ENCODE peak calls at places on chromosome 18, in eight cellular contexts. W, M, Y, Z, S, T, U and O are unnamed samples.

GRCh38 chr18:58545338-58546096 is 83.4 kb downstream of the ALPK2 start:
- DNase-seq in W (no peak), M (no peak), Y (no peak), Z (no peak), S (no peak), T (no peak), U (no peak), O (no peak)

GRCh38 chr18:34780856-34781255 is 70.8 kb downstream of the DTNA start:
- DNase-seq in W (no peak), M (no peak), Y (no peak), Z (no peak), S (no peak), T (no peak), U (no peak), O (no peak)

GRCh38 chr18:76444436-76445105 is 50.5 kb downstream of the ZNF516 start:
- DNase-seq in W (no peak), M (no peak), Y (no peak), Z (no peak), S (no peak), T (no peak), U (no peak), O (no peak)

GRCh38 chr18:70501358-70501757 is 212.5 kb downstream of the SOCS6 start:
- DNase-seq in W (no peak), M (no peak), Y (no peak), Z (no peak), S (no peak), T (no peak), U (no peak), O (no peak)

GRCh38 chr18:26312196-26312595 is 86.0 kb downstream of the TAF4B start:
- DNase-seq in W (no peak), M (no peak), Y (no peak), Z (no peak), S (no peak), T (no peak), U (no peak), O (no peak)

GRCh38 chr18:22683196-22683676 is 249.9 kb upstream of the RBBP8 start:
- DNase-seq in W (peak), M (peak), Y (peak), Z (no peak), S (peak), T (peak), U (peak), O (peak)

GRCh38 chr18:24373331-24373730 is 24.3 kb downstream of the OSBPL1A start:
- DNase-seq in W (no peak), M (peak), Y (no peak), Z (no peak), S (no peak), T (no peak), U (no peak), O (no peak)

GRCh38 chr18:8667846-8668245 is 37.5 kb upstream of the MTCL1 start:
- DNase-seq in W (no peak), M (peak), Y (peak), Z (no peak), S (no peak), T (no peak), U (no peak), O (no peak)

GRCh38 chr18:69897397-69898108 is 50.1 kb downstream of the CD226 start:
- DNase-seq in W (no peak), M (no peak), Y (no peak), Z (no peak), S (no peak), T (no peak), U (no peak), O (no peak)

GRCh38 chr18:54358495-54358793 is 738 bp downstream of the C18orf54 start:
- DNase-seq in W (no peak), M (peak), Y (peak), Z (no peak), S (no peak), T (no peak), U (no peak), O (no peak)

GRCh38 chr18:58180738-58181353 is 136.8 kb downstream of the NEDD4L start:
- DNase-seq in W (peak), M (peak), Y (peak), Z (no peak), S (peak), T (no peak), U (peak), O (no peak)

GRCh38 chr18:25144835-25145234 is 207.1 kb downstream of the ZNF521 start:
- DNase-seq in W (peak), M (peak), Y (peak), Z (no peak), S (no peak), T (no peak), U (no peak), O (no peak)

GRCh38 chr18:74804677-74805076 is 207.0 kb downstream of the ZNF407 start:
- DNase-seq in W (no peak), M (no peak), Y (no peak), Z (no peak), S (no peak), T (no peak), U (no peak), O (no peak)

GRCh38 chr18:31065036-31065773 is 22.7 kb upstream of the DSC3 start:
- DNase-seq in W (no peak), M (no peak), Y (no peak), Z (no peak), S (no peak), T (no peak), U (no peak), O (no peak)

GRCh38 chr18:26403451-26403850 is 144.9 kb downstream of the KCTD1 start:
- DNase-seq in W (no peak), M (no peak), Y (no peak), Z (no peak), S (no peak), T (no peak), U (no peak), O (no peak)

GRCh38 chr18:24514439-24514838 is 54.0 kb downstream of the HRH4 start:
- DNase-seq in W (peak), M (peak), Y (peak), Z (no peak), S (no peak), T (no peak), U (no peak), O (no peak)

GRCh38 chr18:22439447-22439846 is 21.7 kb upstream of the CTAGE1 start:
- DNase-seq in W (no peak), M (peak), Y (no peak), Z (no peak), S (no peak), T (no peak), U (no peak), O (no peak)

GRCh38 chr18:34977787-34978532 is 63.3 kb upstream of the MAPRE2 start:
- DNase-seq in W (no peak), M (peak), Y (peak), Z (no peak), S (no peak), T (peak), U (peak), O (peak)

GRCh38 chr18:63970803-63971191 is 916 bp downstream of the SERPINB8 start:
- DNase-seq in W (no peak), M (peak), Y (no peak), Z (no peak), S (peak), T (peak), U (peak), O (peak)

GRCh38 chr18:25299899-25300298 is 52.1 kb downstream of the ZNF521 start:
- DNase-seq in W (no peak), M (no peak), Y (no peak), Z (no peak), S (no peak), T (no peak), U (no peak), O (no peak)

GRCh38 chr18:56067216-56067611 is 479.2 kb upstream of the TCF4 start:
- DNase-seq in W (no peak), M (peak), Y (no peak), Z (no peak), S (no peak), T (no peak), U (no peak), O (no peak)

GRCh38 chr18:8620845-8621244 is 11.6 kb downstream of the RAB12 start:
- DNase-seq in W (no peak), M (no peak), Y (no peak), Z (no peak), S (no peak), T (no peak), U (no peak), O (no peak)

GRCh38 chr18:69400253-69400975 is at the start of gene DOK6:
- DNase-seq in W (peak), M (peak), Y (peak), Z (no peak), S (no peak), T (peak), U (peak), O (peak)

GRCh38 chr18:3966985-3967856 is 487.9 kb downstream of the DLGAP1 start:
- DNase-seq in W (no peak), M (peak), Y (no peak), Z (no peak), S (no peak), T (no peak), U (peak), O (peak)

GRCh38 chr18:36389027-36389426 is 91.5 kb downstream of the FHOD3 start:
- DNase-seq in W (no peak), M (no peak), Y (no peak), Z (no peak), S (no peak), T (no peak), U (no peak), O (no peak)

GRCh38 chr18:63264871-63265270 is 54.7 kb downstream of the BCL2 start:
- DNase-seq in W (no peak), M (no peak), Y (no peak), Z (peak), S (no peak), T (no peak), U (peak), O (no peak)

GRCh38 chr18:22563098-22563707 is 145.5 kb upstream of the CTAGE1 start:
- DNase-seq in W (peak), M (peak), Y (peak), Z (no peak), S (peak), T (no peak), U (peak), O (peak)

GRCh38 chr18:33560686-33561370 is 17.2 kb upstream of the ASXL3 start:
- DNase-seq in W (peak), M (peak), Y (no peak), Z (no peak), S (no peak), T (no peak), U (no peak), O (no peak)

GRCh38 chr18:57164401-57164800 is 17.5 kb downstream of the BOD1L2 start:
- DNase-seq in W (no peak), M (no peak), Y (no peak), Z (no peak), S (no peak), T (no peak), U (no peak), O (no peak)

GRCh38 chr18:34773961-34774754 is 64.1 kb downstream of the DTNA start:
- DNase-seq in W (no peak), M (peak), Y (peak), Z (no peak), S (no peak), T (peak), U (peak), O (peak)

GRCh38 chr18:5998907-5999306 is 103.6 kb upstream of the TMEM200C start:
- DNase-seq in W (no peak), M (no peak), Y (no peak), Z (no peak), S (no peak), T (no peak), U (no peak), O (no peak)
- TF ChIP-seq POLR2A in W (no peak), M (no peak), Y (no peak), Z (no peak), S (no peak), T (no peak), U (no peak), O (no peak)

DNA sequence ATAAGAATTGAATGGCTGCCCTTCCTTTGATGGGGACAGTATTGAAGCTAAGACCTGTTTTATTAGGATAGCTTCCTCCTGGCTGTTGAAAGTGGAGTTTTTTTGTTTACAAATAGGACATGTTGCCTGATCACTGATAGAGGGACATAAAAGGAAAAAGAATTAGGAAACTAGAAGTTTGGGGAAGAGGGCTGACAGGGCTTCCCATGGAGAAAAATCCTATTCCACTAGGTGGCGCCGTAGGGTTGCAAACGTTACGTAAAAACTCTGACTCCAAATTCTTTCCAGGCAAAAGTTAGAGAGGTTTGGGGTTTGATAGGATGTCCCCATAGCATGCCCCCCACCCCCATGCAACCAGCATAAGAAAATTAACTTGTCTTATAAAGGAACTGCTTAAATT is 11.1 kb upstream of the RBFA start:
- DNase-seq in W (no peak), M (no peak), Y (no peak), Z (no peak), S (no peak), T (no peak), U (no peak), O (no peak)
- TF ChIP-seq CTCF in W (peak), M (no peak), Y (peak), Z (no peak), S (no peak), T (no peak), U (no peak), O (no peak)

GRCh38 chr18:48661421-48661820 is 122.6 kb downstream of the CTIF start:
- DNase-seq in W (no peak), M (no peak), Y (no peak), Z (no peak), S (no peak), T (peak), U (no peak), O (no peak)
- H3K27ac ChIP-seq in W (no peak), M (peak), Y (no peak), Z (no peak), S (peak), T (peak), U (peak), O (no peak)

DNA sequence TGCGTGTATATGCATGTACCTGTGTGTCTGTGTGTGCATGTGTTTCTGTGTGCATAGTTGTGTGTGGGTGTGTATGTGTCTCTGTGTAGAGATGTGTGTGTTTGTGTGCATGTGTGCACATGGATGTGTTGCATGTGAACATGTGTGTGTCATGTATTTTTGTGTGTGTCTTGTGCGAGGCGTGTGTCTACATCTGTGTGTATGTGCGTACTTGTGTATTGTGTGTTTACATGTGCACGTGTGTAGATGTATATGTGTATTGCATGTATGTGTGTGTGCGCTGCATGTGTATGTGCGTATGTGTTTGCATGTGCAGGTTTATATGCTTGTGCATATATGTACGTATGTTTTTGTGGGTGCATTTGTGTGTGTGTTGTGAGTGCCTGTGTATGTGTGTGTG is 735.2 kb downstream of the GALR1 start:
- DNase-seq in W (no peak), M (no peak), Y (no peak), Z (no peak), S (no peak), T (no peak), U (no peak), O (no peak)
- TF ChIP-seq POLR2A in W (no peak), M (no peak), Y (no peak), Z (no peak), S (no peak), T (no peak), U (no peak), O (no peak)

GRCh38 chr18:44198296-44199284 is 482.1 kb upstream of the SETBP1 start:
- DNase-seq in W (no peak), M (no peak), Y (no peak), Z (no peak), S (no peak), T (no peak), U (no peak), O (peak)

GRCh38 chr18:44195394-44196140 is 485.1 kb upstream of the SETBP1 start:
- DNase-seq in W (no peak), M (no peak), Y (no peak), Z (no peak), S (no peak), T (no peak), U (no peak), O (no peak)

DNA sequence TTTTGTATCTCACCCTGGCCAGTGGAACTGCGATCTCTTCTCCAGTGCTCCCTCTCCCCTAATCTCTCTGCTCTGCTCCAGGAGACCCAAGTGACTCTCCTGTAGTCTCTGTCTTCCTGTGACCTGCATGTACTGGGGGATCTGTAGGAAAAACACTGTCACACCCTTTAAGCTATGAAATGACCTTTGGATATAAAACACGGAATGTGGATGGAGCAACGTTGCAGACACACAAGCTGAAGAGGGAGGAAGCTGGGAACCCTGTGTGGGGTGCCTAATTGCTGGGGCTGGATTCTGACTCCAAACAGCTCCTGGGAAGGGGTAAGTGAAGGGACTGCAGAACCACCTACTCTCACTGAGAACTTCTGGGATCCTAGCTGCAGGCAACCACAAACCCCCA is 482.9 kb upstream of the SETBP1 start:
- DNase-seq in W (no peak), M (no peak), Y (no peak), Z (no peak), S (no peak), T (no peak), U (no peak), O (no peak)
- TF ChIP-seq CTCF in W (no peak), M (no peak), Y (no peak), Z (no peak), S (no peak), T (no peak), U (no peak), O (no peak)

GRCh38 chr18:7414459-7414858 is 152.7 kb upstream of the PTPRM start:
- DNase-seq in W (no peak), M (no peak), Y (no peak), Z (peak), S (peak), T (peak), U (peak), O (no peak)

GRCh38 chr18:7417742-7418141 is 149.4 kb upstream of the PTPRM start:
- DNase-seq in W (no peak), M (no peak), Y (no peak), Z (no peak), S (no peak), T (no peak), U (no peak), O (no peak)

GRCh38 chr18:7413906-7414305 is 153.2 kb upstream of the PTPRM start:
- DNase-seq in W (no peak), M (no peak), Y (no peak), Z (no peak), S (no peak), T (no peak), U (no peak), O (no peak)

DNA sequence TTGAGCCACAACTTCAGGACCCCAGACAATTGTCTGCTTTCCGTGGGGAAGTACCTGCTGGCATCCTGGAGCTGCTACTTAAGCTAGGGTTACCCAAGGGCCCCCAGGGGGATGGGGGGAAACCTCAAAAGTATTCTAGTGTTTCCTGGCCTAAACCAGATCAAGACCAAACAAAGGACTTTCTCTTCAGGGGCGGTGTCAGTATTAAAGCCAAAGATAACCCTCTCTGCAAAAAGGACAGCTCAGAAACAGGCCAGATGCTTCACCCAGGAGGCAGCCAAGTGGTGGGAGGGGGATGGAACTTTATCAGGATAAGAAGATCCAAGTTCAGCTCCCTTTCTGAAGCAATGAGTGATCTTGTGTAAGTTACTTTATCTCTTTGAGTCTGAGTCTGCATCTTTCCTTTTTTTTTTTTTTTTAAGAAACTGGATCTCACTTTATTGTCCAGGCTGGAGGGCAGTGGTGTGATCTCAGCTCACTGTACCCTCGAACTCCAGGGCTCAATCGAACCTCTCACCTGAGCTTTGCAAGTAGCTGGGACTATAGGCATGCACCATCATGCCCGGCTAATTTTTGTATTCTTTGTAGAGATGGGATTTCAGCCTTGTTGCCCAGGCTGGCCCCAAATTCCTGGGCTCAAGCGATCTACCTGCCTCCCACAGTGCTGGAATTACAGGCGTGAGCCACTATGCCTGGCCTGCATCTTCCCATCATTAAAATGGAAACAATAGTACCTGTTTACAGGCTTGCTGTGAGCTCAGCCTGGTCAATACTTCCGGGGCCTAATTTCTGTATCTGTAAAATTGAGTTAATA is 151.8 kb upstream of the PTPRM start:
- DNase-seq in W (no peak), M (no peak), Y (peak), Z (no peak), S (no peak), T (no peak), U (no peak), O (no peak)
- H3K27ac ChIP-seq in W (no peak), M (no peak), Y (no peak), Z (peak), S (peak), T (peak), U (no peak), O (no peak)